ENCODE peak calls at places on chromosomes 3 and 15, in nine cellular contexts. One of them, this sample, is unnamed.

GRCh38 chr3:196458063-196458462 is 25.8 kb upstream of the UBXN7 start:
- DNase-seq in thoracic aorta: no peak
- DNase-seq in astrocyte: no peak
- DNase-seq in progenitor cell of endocrine pancreas: no peak
- DNase-seq in GM20000: no peak
- DNase-seq in CD8-positive, alpha-beta T cell: no peak
- DNase-seq in stomach: no peak
- DNase-seq in AG09309: no peak
- DNase-seq in transverse colon: no peak
- DNase-seq in this sample: no peak

GRCh38 chr3:169667710-169668080 is 4.2 kb upstream of the MECOM start:
- DNase-seq in progenitor cell of endocrine pancreas: no peak
- DNase-seq in transverse colon: no peak
- DNase-seq in thoracic aorta: no peak
- DNase-seq in stomach: no peak
- DNase-seq in astrocyte: no peak
- DNase-seq in AG09309: no peak
- DNase-seq in GM20000: no peak
- DNase-seq in CD8-positive, alpha-beta T cell: no peak
- DNase-seq in this sample: no peak

GRCh38 chr3:71872256-71872655 is 87.3 kb upstream of the PROK2 start:
- DNase-seq in CD8-positive, alpha-beta T cell: no peak
- DNase-seq in thoracic aorta: no peak
- DNase-seq in stomach: no peak
- DNase-seq in transverse colon: no peak
- DNase-seq in GM20000: no peak
- DNase-seq in astrocyte: no peak
- DNase-seq in AG09309: no peak
- DNase-seq in progenitor cell of endocrine pancreas: no peak
- DNase-seq in this sample: no peak

GRCh38 chr3:64244011-64244942 is 19.0 kb upstream of the PRICKLE2 start:
- DNase-seq in transverse colon: no peak
- DNase-seq in astrocyte: no peak
- DNase-seq in thoracic aorta: no peak
- DNase-seq in GM20000: no peak
- DNase-seq in AG09309: no peak
- DNase-seq in stomach: no peak
- DNase-seq in CD8-positive, alpha-beta T cell: no peak
- DNase-seq in progenitor cell of endocrine pancreas: no peak
- DNase-seq in this sample: peak; percentile 59

GRCh38 chr3:136193273-136194043 is 2.7 kb downstream of the MSL2 start:
- DNase-seq in GM20000: no peak
- DNase-seq in CD8-positive, alpha-beta T cell: no peak
- DNase-seq in transverse colon: no peak
- DNase-seq in thoracic aorta: no peak
- DNase-seq in astrocyte: no peak
- DNase-seq in progenitor cell of endocrine pancreas: no peak
- DNase-seq in AG09309: no peak
- DNase-seq in stomach: no peak
- DNase-seq in this sample: peak; percentile 23

GRCh38 chr3:76826915-76827314 is 213.0 kb upstream of the ROBO2 start:
- DNase-seq in stomach: no peak
- DNase-seq in CD8-positive, alpha-beta T cell: no peak
- DNase-seq in AG09309: no peak
- DNase-seq in GM20000: no peak
- DNase-seq in astrocyte: no peak
- DNase-seq in thoracic aorta: no peak
- DNase-seq in transverse colon: no peak
- DNase-seq in progenitor cell of endocrine pancreas: no peak
- DNase-seq in this sample: no peak

GRCh38 chr3:52434080-52434479 is 10.8 kb downstream of the SEMA3G start:
- DNase-seq in stomach: no peak
- DNase-seq in astrocyte: no peak
- DNase-seq in GM20000: no peak
- DNase-seq in CD8-positive, alpha-beta T cell: no peak
- DNase-seq in AG09309: no peak
- DNase-seq in transverse colon: no peak
- DNase-seq in thoracic aorta: no peak
- DNase-seq in progenitor cell of endocrine pancreas: no peak
- DNase-seq in this sample: no peak

GRCh38 chr3:184505053-184505452 is 56.5 kb upstream of the EPHB3 start:
- DNase-seq in GM20000: no peak
- DNase-seq in CD8-positive, alpha-beta T cell: no peak
- DNase-seq in transverse colon: no peak
- DNase-seq in astrocyte: no peak
- DNase-seq in stomach: no peak
- DNase-seq in AG09309: peak; percentile 8
- DNase-seq in progenitor cell of endocrine pancreas: no peak
- DNase-seq in thoracic aorta: no peak
- DNase-seq in this sample: no peak

GRCh38 chr3:153970735-153971347 is 150.3 kb upstream of the ARHGEF26 start:
- DNase-seq in AG09309: no peak
- DNase-seq in progenitor cell of endocrine pancreas: no peak
- DNase-seq in transverse colon: no peak
- DNase-seq in thoracic aorta: no peak
- DNase-seq in CD8-positive, alpha-beta T cell: no peak
- DNase-seq in stomach: no peak
- DNase-seq in astrocyte: peak; percentile 14
- DNase-seq in GM20000: no peak
- DNase-seq in this sample: peak; percentile 70
- TF ChIP-seq CTCF in AG09309: peak; percentile 32
- TF ChIP-seq CTCF in progenitor cell of endocrine pancreas: peak; percentile 62
- TF ChIP-seq CTCF in transverse colon: peak; percentile 16
- TF ChIP-seq CTCF in thoracic aorta: peak; percentile 27
- TF ChIP-seq CTCF in CD8-positive, alpha-beta T cell: no peak
- TF ChIP-seq CTCF in stomach: no peak
- TF ChIP-seq CTCF in astrocyte: peak; percentile 62
- TF ChIP-seq CTCF in GM20000: peak; percentile 51
- TF ChIP-seq CTCF in this sample: peak; percentile 58

GRCh38 chr3:43262194-43262593 is 24.1 kb upstream of the SNRK start:
- DNase-seq in CD8-positive, alpha-beta T cell: no peak
- DNase-seq in transverse colon: no peak
- DNase-seq in GM20000: no peak
- DNase-seq in stomach: no peak
- DNase-seq in astrocyte: no peak
- DNase-seq in progenitor cell of endocrine pancreas: no peak
- DNase-seq in thoracic aorta: no peak
- DNase-seq in AG09309: no peak
- DNase-seq in this sample: no peak

GRCh38 chr3:43257850-43258249 is 28.5 kb upstream of the SNRK start:
- DNase-seq in progenitor cell of endocrine pancreas: no peak
- DNase-seq in stomach: no peak
- DNase-seq in GM20000: no peak
- DNase-seq in astrocyte: no peak
- DNase-seq in thoracic aorta: no peak
- DNase-seq in AG09309: no peak
- DNase-seq in transverse colon: no peak
- DNase-seq in CD8-positive, alpha-beta T cell: no peak
- DNase-seq in this sample: no peak

GRCh38 chr3:43259626-43260025 is 26.7 kb upstream of the SNRK start:
- DNase-seq in thoracic aorta: no peak
- DNase-seq in CD8-positive, alpha-beta T cell: no peak
- DNase-seq in GM20000: no peak
- DNase-seq in transverse colon: no peak
- DNase-seq in progenitor cell of endocrine pancreas: no peak
- DNase-seq in stomach: no peak
- DNase-seq in AG09309: no peak
- DNase-seq in astrocyte: no peak
- DNase-seq in this sample: no peak

GRCh38 chr3:43256714-43257461 is 29.5 kb upstream of the SNRK start:
- DNase-seq in transverse colon: no peak
- DNase-seq in stomach: no peak
- DNase-seq in GM20000: no peak
- DNase-seq in thoracic aorta: no peak
- DNase-seq in CD8-positive, alpha-beta T cell: no peak
- DNase-seq in AG09309: no peak
- DNase-seq in progenitor cell of endocrine pancreas: no peak
- DNase-seq in astrocyte: no peak
- DNase-seq in this sample: peak; percentile 10

DNA sequence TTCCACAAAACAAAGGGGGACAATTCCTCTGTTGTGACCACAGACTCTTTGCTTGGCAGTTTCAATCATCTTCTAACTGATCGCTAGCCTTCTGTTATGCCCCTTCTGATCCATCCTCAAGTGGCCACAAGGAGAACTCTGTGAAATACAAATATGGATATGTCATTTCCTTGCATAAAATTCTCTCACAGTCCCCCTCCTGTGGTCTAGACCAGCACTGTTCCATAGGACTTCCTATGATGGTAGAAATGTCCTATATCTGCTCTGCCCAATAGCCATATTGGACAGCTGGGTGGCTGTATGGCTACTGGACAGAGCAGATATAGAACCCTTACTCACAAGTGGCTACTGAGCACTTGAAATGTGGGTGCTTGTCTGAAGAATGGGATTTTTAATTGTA is 25.9 kb upstream of the SNRK start:
- DNase-seq in thoracic aorta: no peak
- DNase-seq in stomach: no peak
- DNase-seq in astrocyte: no peak
- DNase-seq in GM20000: no peak
- DNase-seq in CD8-positive, alpha-beta T cell: no peak
- DNase-seq in progenitor cell of endocrine pancreas: no peak
- DNase-seq in AG09309: no peak
- DNase-seq in transverse colon: no peak
- DNase-seq in this sample: peak; percentile 18
- TF ChIP-seq CTCF in thoracic aorta: no peak
- TF ChIP-seq CTCF in stomach: no peak
- TF ChIP-seq CTCF in astrocyte: peak; percentile 5
- TF ChIP-seq CTCF in GM20000: no peak
- TF ChIP-seq CTCF in CD8-positive, alpha-beta T cell: no peak
- TF ChIP-seq CTCF in progenitor cell of endocrine pancreas: no peak
- TF ChIP-seq CTCF in AG09309: peak; percentile 14
- TF ChIP-seq CTCF in transverse colon: no peak
- TF ChIP-seq CTCF in this sample: peak; percentile 22

GRCh38 chr3:151426337-151426648 is 34.6 kb downstream of the IGSF10 start:
- DNase-seq in progenitor cell of endocrine pancreas: no peak
- DNase-seq in transverse colon: no peak
- DNase-seq in thoracic aorta: no peak
- DNase-seq in GM20000: peak; percentile 30
- DNase-seq in AG09309: no peak
- DNase-seq in stomach: no peak
- DNase-seq in astrocyte: no peak
- DNase-seq in CD8-positive, alpha-beta T cell: no peak
- DNase-seq in this sample: no peak
- TF ChIP-seq CTCF in progenitor cell of endocrine pancreas: peak; percentile 8
- TF ChIP-seq CTCF in transverse colon: no peak
- TF ChIP-seq CTCF in thoracic aorta: no peak
- TF ChIP-seq CTCF in GM20000: no peak
- TF ChIP-seq CTCF in AG09309: no peak
- TF ChIP-seq CTCF in stomach: no peak
- TF ChIP-seq CTCF in astrocyte: no peak
- TF ChIP-seq CTCF in CD8-positive, alpha-beta T cell: no peak
- TF ChIP-seq CTCF in this sample: peak; percentile 41

GRCh38 chr3:180855364-180855763 is 57.1 kb upstream of the FXR1 start:
- DNase-seq in CD8-positive, alpha-beta T cell: no peak
- DNase-seq in AG09309: no peak
- DNase-seq in astrocyte: no peak
- DNase-seq in progenitor cell of endocrine pancreas: no peak
- DNase-seq in transverse colon: no peak
- DNase-seq in thoracic aorta: no peak
- DNase-seq in stomach: no peak
- DNase-seq in GM20000: no peak
- DNase-seq in this sample: peak; percentile 5
- TF ChIP-seq CTCF in CD8-positive, alpha-beta T cell: no peak
- TF ChIP-seq CTCF in AG09309: no peak
- TF ChIP-seq CTCF in astrocyte: no peak
- TF ChIP-seq CTCF in progenitor cell of endocrine pancreas: no peak
- TF ChIP-seq CTCF in transverse colon: no peak
- TF ChIP-seq CTCF in thoracic aorta: no peak
- TF ChIP-seq CTCF in stomach: no peak
- TF ChIP-seq CTCF in GM20000: no peak
- TF ChIP-seq CTCF in this sample: peak; percentile 9

DNA sequence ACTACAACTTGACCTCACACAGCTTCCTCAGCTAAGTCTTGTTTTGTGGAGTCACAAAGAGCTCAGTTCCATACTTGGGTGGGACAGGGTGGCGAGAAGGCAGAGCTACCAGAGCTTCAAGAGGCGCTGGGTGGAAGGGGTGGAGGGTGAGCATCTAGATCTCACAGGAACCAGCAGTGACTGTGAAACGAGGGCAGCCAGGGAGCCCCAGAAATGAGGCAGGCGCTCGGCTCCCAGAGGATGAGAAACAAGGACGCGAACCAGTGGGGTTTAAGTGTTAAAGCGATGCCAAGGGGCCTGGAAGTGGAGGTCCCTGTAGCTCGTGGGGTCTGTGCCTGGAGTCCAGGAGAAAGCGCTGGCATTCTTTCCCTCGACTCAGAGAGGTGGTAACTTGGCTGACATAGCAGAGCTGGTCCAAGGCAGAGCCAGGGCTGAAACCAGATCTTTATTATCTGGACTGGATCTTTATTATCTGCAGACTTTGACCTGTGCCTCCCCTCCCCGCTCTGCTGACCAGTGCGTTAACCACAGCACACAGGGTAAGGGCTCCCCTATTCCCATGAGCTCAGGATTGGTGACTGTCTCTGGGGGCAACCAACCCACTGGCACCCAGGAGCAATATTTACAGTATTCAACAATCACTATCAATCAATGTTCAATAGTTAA is 26.2 kb upstream of the TRPM1 start:
- DNase-seq in CD8-positive, alpha-beta T cell: no peak
- DNase-seq in transverse colon: no peak
- DNase-seq in stomach: no peak
- DNase-seq in progenitor cell of endocrine pancreas: no peak
- DNase-seq in AG09309: no peak
- DNase-seq in thoracic aorta: no peak
- DNase-seq in astrocyte: no peak
- DNase-seq in GM20000: no peak
- DNase-seq in this sample: no peak
- TF ChIP-seq CTCF in CD8-positive, alpha-beta T cell: no peak
- TF ChIP-seq CTCF in transverse colon: no peak
- TF ChIP-seq CTCF in stomach: no peak
- TF ChIP-seq CTCF in progenitor cell of endocrine pancreas: no peak
- TF ChIP-seq CTCF in AG09309: no peak
- TF ChIP-seq CTCF in thoracic aorta: no peak
- TF ChIP-seq CTCF in astrocyte: no peak
- TF ChIP-seq CTCF in GM20000: no peak
- TF ChIP-seq CTCF in this sample: no peak